ENCODE peak calls at places on chromosomes 12 and 14, in ten cellular contexts. D is ascending aorta; O is cardiac fibroblast; Y is fibroblast of the aortic adventitia; K is brain microvascular endothelial cell; L is CD8-positive, alpha-beta T cell; U is Panc1; B is AG09309; V is fibroblast of pulmonary artery; R is cardiac muscle cell. E is an unnamed sample.

GRCh38 chr12:989751-990278 is 1.2 kb upstream of the ERC1 start:
- DNase-seq in D (peak; percentile 67), O (peak; percentile 83), Y (peak; percentile 74), K (peak; percentile 60), L (no peak), U (no peak), B (peak; percentile 40), V (peak; percentile 74), R (peak; percentile 55), E (no peak)

GRCh38 chr14:94673781-94674231 is 61.6 kb downstream of the SERPINA3 start:
- DNase-seq in D (peak; percentile 54), O (peak; percentile 80), Y (no peak), K (peak; percentile 81), L (no peak), U (no peak), B (no peak), V (peak; percentile 59), R (no peak), E (no peak)

GRCh38 chr12:92698466-92698865 is 4.3 kb upstream of the PLEKHG7 start:
- DNase-seq in D (no peak), O (no peak), Y (no peak), K (no peak), L (no peak), U (no peak), B (no peak), V (no peak), R (no peak), E (no peak)

GRCh38 chr12:27866382-27867101 is 86.5 kb upstream of the MANSC4 start:
- DNase-seq in D (no peak), O (peak; percentile 88), Y (peak; percentile 28), K (peak; percentile 71), L (no peak), U (no peak), B (no peak), V (peak; percentile 62), R (peak; percentile 31), E (peak; percentile 33)

GRCh38 chr12:92928431-92928961 is 599 bp downstream of the EEA1 start:
- DNase-seq in D (peak; percentile 66), O (peak; percentile 44), Y (peak; percentile 23), K (peak; percentile 28), L (peak; percentile 46), U (no peak), B (no peak), V (peak; percentile 27), R (no peak), E (no peak)

GRCh38 chr12:115740586-115741155 is 536.8 kb downstream of the MED13L start:
- DNase-seq in D (no peak), O (no peak), Y (no peak), K (no peak), L (no peak), U (no peak), B (no peak), V (no peak), R (no peak), E (peak; percentile 96)

GRCh38 chr14:99148861-99149610 is 123.0 kb downstream of the BCL11B start:
- DNase-seq in D (peak; percentile 35), O (no peak), Y (no peak), K (no peak), L (no peak), U (no peak), B (no peak), V (no peak), R (no peak), E (no peak)

GRCh38 chr12:93022603-93023340 is 93.7 kb upstream of the EEA1 start:
- DNase-seq in D (no peak), O (peak; percentile 11), Y (peak; percentile 19), K (peak; percentile 31), L (no peak), U (no peak), B (no peak), V (no peak), R (no peak), E (no peak)

DNA sequence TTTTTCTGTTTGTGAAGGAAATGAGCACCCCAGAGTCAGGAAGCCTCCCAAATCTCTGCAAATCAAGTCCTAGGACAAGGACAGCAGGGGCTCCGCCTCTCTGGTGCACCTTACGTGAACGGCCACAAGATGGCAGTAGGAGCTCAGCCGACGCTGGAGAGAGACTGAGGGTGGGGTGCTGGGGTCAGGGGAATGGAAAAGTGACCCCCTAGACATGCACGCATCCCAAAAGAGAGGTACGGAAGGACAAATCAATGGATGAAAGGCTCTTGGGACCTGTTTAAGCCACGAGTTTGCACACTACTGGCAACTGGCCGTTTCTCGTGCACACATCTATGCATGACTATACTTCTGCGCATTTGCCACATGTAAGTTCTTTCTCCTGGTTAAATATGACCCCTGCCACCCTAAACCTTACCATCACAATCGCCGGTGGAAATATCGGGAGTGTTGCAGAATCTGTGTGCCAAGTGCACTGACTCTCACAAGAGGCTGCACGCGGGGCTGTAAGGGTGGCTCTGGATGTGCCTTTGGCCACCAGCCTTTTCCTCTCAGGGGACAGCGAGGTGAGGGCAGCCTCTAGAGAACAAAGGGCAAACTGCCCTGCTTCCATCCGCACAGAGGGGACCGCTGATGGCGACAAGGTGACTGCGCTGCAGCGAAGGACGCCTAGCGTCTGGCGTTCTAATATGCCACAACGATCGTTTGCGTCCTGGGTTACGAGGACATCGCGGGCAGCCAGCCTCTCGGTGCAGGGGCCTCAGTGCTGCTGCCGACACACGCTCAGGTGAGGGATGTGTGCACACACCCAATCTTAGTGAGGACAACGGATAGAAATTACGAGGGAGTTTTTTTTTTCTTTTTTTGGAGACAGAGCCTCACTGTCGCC is 232.0 kb downstream of the PCNX1 start:
- DNase-seq in D (no peak), O (peak; percentile 77), Y (peak; percentile 66), K (peak; percentile 25), L (peak; percentile 66), U (no peak), B (no peak), V (peak; percentile 73), R (peak; percentile 66), E (no peak)
- H3K4me3 ChIP-seq in D (no peak overlapping the region), O (no peak overlapping the region), Y (no peak overlapping the region), K (no peak overlapping the region), L (no peak overlapping the region), U (no peak overlapping the region), B (no peak overlapping the region), V (no peak overlapping the region), R (no peak overlapping the region), E (no peak overlapping the region)

GRCh38 chr12:111366075-111366474 is 2.8 kb downstream of the PHETA1 start:
- DNase-seq in D (no peak), O (no peak), Y (no peak), K (no peak), L (no peak), U (no peak), B (no peak), V (no peak), R (no peak), E (no peak)

GRCh38 chr12:111368684-111369495 is at the start of gene PHETA1:
- DNase-seq in D (peak; percentile 96), O (peak; percentile 88), Y (peak; percentile 82), K (peak; percentile 83), L (peak; percentile 73), U (peak; percentile 12), B (peak; percentile 58), V (peak; percentile 90), R (peak; percentile 96), E (peak; percentile 61)

GRCh38 chr12:111367661-111368221 is 1.2 kb downstream of the PHETA1 start:
- DNase-seq in D (no peak), O (no peak), Y (peak; percentile 24), K (peak; percentile 12), L (no peak), U (no peak), B (no peak), V (peak; percentile 32), R (no peak), E (no peak)

GRCh38 chr12:111368291-111368683 is 608 bp downstream of the PHETA1 start:
- DNase-seq in D (no peak), O (no peak), Y (no peak), K (no peak), L (no peak), U (no peak), B (no peak), V (no peak), R (peak; percentile 25), E (no peak)

GRCh38 chr12:111366583-111366982 is 2.3 kb downstream of the PHETA1 start:
- DNase-seq in D (no peak), O (no peak), Y (no peak), K (no peak), L (no peak), U (no peak), B (no peak), V (no peak), R (no peak), E (no peak)
- TF ChIP-seq CTCF in D (no peak), O (no peak), Y (no peak), K (no peak), L (no peak), U (no peak), B (no peak), V (no peak), R (no peak), E (no peak)

DNA sequence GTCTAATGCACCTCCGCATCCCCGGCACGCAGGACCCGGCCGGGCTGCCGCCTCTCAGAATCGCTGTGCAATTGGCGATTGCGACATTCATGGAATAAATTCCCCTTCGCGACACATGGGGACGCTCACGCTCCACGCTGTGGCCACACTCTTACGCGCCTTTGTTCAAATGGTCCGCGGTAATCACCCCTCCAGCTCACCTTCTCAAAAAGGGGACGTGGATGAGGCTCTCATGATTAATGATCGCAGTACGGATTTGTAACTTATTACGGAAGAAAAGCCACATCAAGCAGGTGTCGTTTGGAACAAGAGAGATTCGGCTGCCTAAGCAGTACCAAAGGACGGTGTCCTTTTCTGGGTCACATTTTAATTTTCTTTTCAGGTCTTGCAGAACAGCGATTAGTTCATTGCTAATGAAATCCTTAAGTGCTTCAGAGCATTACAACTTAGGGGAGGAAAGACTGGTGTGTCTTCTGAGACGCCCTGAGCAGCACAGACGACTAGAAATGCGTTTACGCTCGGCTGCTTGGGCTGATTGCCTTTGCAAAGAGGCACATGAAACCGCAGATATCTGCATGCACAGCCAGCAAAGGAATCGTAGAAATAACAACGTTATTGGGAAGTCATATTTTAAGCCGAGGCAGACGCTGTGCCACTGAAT is 37.3 kb upstream of the ADGRD1 start:
- DNase-seq in D (peak; percentile 67), O (peak; percentile 64), Y (peak; percentile 74), K (peak; percentile 6), L (no peak), U (peak; percentile 28), B (peak; percentile 8), V (peak; percentile 66), R (peak; percentile 82), E (peak; percentile 17)
- H3K4me3 ChIP-seq in D (peak overlapping the region; percentile 22), O (no peak overlapping the region), Y (peak overlapping the region; percentile 48), K (no peak overlapping the region), L (no peak overlapping the region), U (no peak overlapping the region), B (no peak overlapping the region), V (no peak overlapping the region), R (no peak overlapping the region), E (no peak overlapping the region)

GRCh38 chr12:113050808-113051207 is 5.7 kb upstream of the DTX1 start:
- DNase-seq in D (no peak), O (no peak), Y (no peak), K (no peak), L (no peak), U (no peak), B (no peak), V (no peak), R (no peak), E (no peak)

GRCh38 chr12:113051759-113052158 is 4.8 kb upstream of the DTX1 start:
- DNase-seq in D (no peak), O (no peak), Y (no peak), K (no peak), L (no peak), U (no peak), B (no peak), V (no peak), R (no peak), E (no peak)

GRCh38 chr12:113048716-113049127 is 7.8 kb upstream of the DTX1 start:
- DNase-seq in D (no peak), O (peak; percentile 76), Y (peak; percentile 76), K (peak; percentile 60), L (peak; percentile 66), U (no peak), B (peak; percentile 13), V (peak; percentile 78), R (peak; percentile 82), E (peak; percentile 14)

GRCh38 chr12:113052326-113052725 is 4.2 kb upstream of the DTX1 start:
- DNase-seq in D (no peak), O (no peak), Y (no peak), K (no peak), L (no peak), U (no peak), B (no peak), V (no peak), R (no peak), E (no peak)

GRCh38 chr12:113049976-113050742 is 6.4 kb upstream of the DTX1 start:
- DNase-seq in D (no peak), O (peak; percentile 8), Y (no peak), K (no peak), L (no peak), U (no peak), B (no peak), V (peak; percentile 23), R (peak; percentile 26), E (no peak)
- TF ChIP-seq CTCF in D (no peak), O (peak; percentile 27), Y (no peak), K (peak; percentile 52), L (no peak), U (peak; percentile 74), B (peak; percentile 34), V (peak; percentile 34), R (peak; percentile 31), E (peak; percentile 36)

E was measured in LNCaP clone FGC.